ENCODE peak calls at places on chromosomes 16 and 17, in ten cellular contexts. One of them, this sample, is unnamed.

GRCh38 chr17:32174889-32175288 is 32.6 kb downstream of the RHOT1 start:
- DNase-seq in mucosa of gallbladder: no peak
- DNase-seq in HuH-7: no peak
- DNase-seq in GDM1: no peak
- DNase-seq in HEK293T: no peak
- DNase-seq in NCI-H2029: no peak
- DNase-seq in A549: no peak
- DNase-seq in stimulated activated CD4-positive, alpha-beta T cell treated with anti-CD3 and anti-CD28 coated beads, Interleukin-1b, Interleukin-23, amount 100 ng/mL, for 4 hours: no peak
- DNase-seq in T-helper 9 cell: no peak
- DNase-seq in GM03348: no peak
- DNase-seq in this sample: no peak

GRCh38 chr16:67210069-67210937 is 11.4 kb downstream of the ELMO3 start:
- DNase-seq in HuH-7: no peak
- DNase-seq in mucosa of gallbladder: no peak
- DNase-seq in A549: no peak
- DNase-seq in HEK293T: no peak
- DNase-seq in GDM1: no peak
- DNase-seq in T-helper 9 cell: no peak
- DNase-seq in stimulated activated CD4-positive, alpha-beta T cell treated with anti-CD3 and anti-CD28 coated beads, Interleukin-1b, Interleukin-23, amount 100 ng/mL, for 4 hours: no peak
- DNase-seq in NCI-H2029: no peak
- DNase-seq in GM03348: no peak
- DNase-seq in this sample: no peak

GRCh38 chr17:57110152-57110542 is 25.1 kb downstream of the AKAP1 start:
- DNase-seq in HuH-7: no peak
- DNase-seq in A549: no peak
- DNase-seq in HEK293T: no peak
- DNase-seq in mucosa of gallbladder: peak; percentile 54
- DNase-seq in stimulated activated CD4-positive, alpha-beta T cell treated with anti-CD3 and anti-CD28 coated beads, Interleukin-1b, Interleukin-23, amount 100 ng/mL, for 4 hours: no peak
- DNase-seq in GM03348: no peak
- DNase-seq in GDM1: no peak
- DNase-seq in NCI-H2029: no peak
- DNase-seq in T-helper 9 cell: no peak
- DNase-seq in this sample: peak; percentile 58

GRCh38 chr17:75693500-75694481 is 26.7 kb downstream of the SAP30BP start:
- DNase-seq in T-helper 9 cell: no peak
- DNase-seq in HuH-7: no peak
- DNase-seq in HEK293T: no peak
- DNase-seq in GM03348: peak; percentile 91
- DNase-seq in stimulated activated CD4-positive, alpha-beta T cell treated with anti-CD3 and anti-CD28 coated beads, Interleukin-1b, Interleukin-23, amount 100 ng/mL, for 4 hours: no peak
- DNase-seq in NCI-H2029: peak; percentile 55
- DNase-seq in GDM1: no peak
- DNase-seq in A549: peak; percentile 65
- DNase-seq in mucosa of gallbladder: peak; percentile 45
- DNase-seq in this sample: peak; percentile 83

GRCh38 chr16:10738231-10739077 is 5.2 kb upstream of the NUBP1 start:
- DNase-seq in T-helper 9 cell: no peak
- DNase-seq in HEK293T: no peak
- DNase-seq in stimulated activated CD4-positive, alpha-beta T cell treated with anti-CD3 and anti-CD28 coated beads, Interleukin-1b, Interleukin-23, amount 100 ng/mL, for 4 hours: peak; percentile 27
- DNase-seq in A549: peak; percentile 14
- DNase-seq in mucosa of gallbladder: no peak
- DNase-seq in GM03348: peak; percentile 28
- DNase-seq in GDM1: no peak
- DNase-seq in NCI-H2029: no peak
- DNase-seq in HuH-7: no peak
- DNase-seq in this sample: peak; percentile 42

GRCh38 chr16:72125635-72126428 is 32.2 kb downstream of the DHX38 start:
- DNase-seq in HEK293T: no peak
- DNase-seq in mucosa of gallbladder: peak; percentile 26
- DNase-seq in NCI-H2029: no peak
- DNase-seq in HuH-7: no peak
- DNase-seq in GDM1: no peak
- DNase-seq in stimulated activated CD4-positive, alpha-beta T cell treated with anti-CD3 and anti-CD28 coated beads, Interleukin-1b, Interleukin-23, amount 100 ng/mL, for 4 hours: no peak
- DNase-seq in T-helper 9 cell: no peak
- DNase-seq in A549: no peak
- DNase-seq in GM03348: no peak
- DNase-seq in this sample: no peak

GRCh38 chr16:24045641-24046040 is 209.9 kb downstream of the PRKCB start:
- DNase-seq in stimulated activated CD4-positive, alpha-beta T cell treated with anti-CD3 and anti-CD28 coated beads, Interleukin-1b, Interleukin-23, amount 100 ng/mL, for 4 hours: no peak
- DNase-seq in HEK293T: peak; percentile 37
- DNase-seq in mucosa of gallbladder: no peak
- DNase-seq in NCI-H2029: no peak
- DNase-seq in GM03348: no peak
- DNase-seq in T-helper 9 cell: no peak
- DNase-seq in A549: peak; percentile 29
- DNase-seq in HuH-7: peak; percentile 31
- DNase-seq in GDM1: no peak
- DNase-seq in this sample: no peak

GRCh38 chr16:31480851-31481250 is 2.1 kb upstream of the SLC5A2 start:
- DNase-seq in GM03348: no peak
- DNase-seq in stimulated activated CD4-positive, alpha-beta T cell treated with anti-CD3 and anti-CD28 coated beads, Interleukin-1b, Interleukin-23, amount 100 ng/mL, for 4 hours: no peak
- DNase-seq in A549: no peak
- DNase-seq in HuH-7: no peak
- DNase-seq in HEK293T: no peak
- DNase-seq in T-helper 9 cell: no peak
- DNase-seq in NCI-H2029: peak; percentile 33
- DNase-seq in GDM1: no peak
- DNase-seq in mucosa of gallbladder: peak; percentile 61
- DNase-seq in this sample: no peak

GRCh38 chr17:72237223-72237622 is 116.4 kb downstream of the SOX9 start:
- DNase-seq in mucosa of gallbladder: no peak
- DNase-seq in HEK293T: no peak
- DNase-seq in GM03348: no peak
- DNase-seq in stimulated activated CD4-positive, alpha-beta T cell treated with anti-CD3 and anti-CD28 coated beads, Interleukin-1b, Interleukin-23, amount 100 ng/mL, for 4 hours: no peak
- DNase-seq in A549: no peak
- DNase-seq in GDM1: no peak
- DNase-seq in HuH-7: no peak
- DNase-seq in T-helper 9 cell: no peak
- DNase-seq in NCI-H2029: no peak
- DNase-seq in this sample: no peak

GRCh38 chr16:75204410-75204758 is 2.6 kb downstream of the CTRB2 start:
- DNase-seq in HuH-7: no peak
- DNase-seq in NCI-H2029: no peak
- DNase-seq in A549: no peak
- DNase-seq in HEK293T: no peak
- DNase-seq in GDM1: no peak
- DNase-seq in stimulated activated CD4-positive, alpha-beta T cell treated with anti-CD3 and anti-CD28 coated beads, Interleukin-1b, Interleukin-23, amount 100 ng/mL, for 4 hours: no peak
- DNase-seq in mucosa of gallbladder: no peak
- DNase-seq in T-helper 9 cell: no peak
- DNase-seq in GM03348: no peak
- DNase-seq in this sample: no peak

GRCh38 chr16:86899757-86900156 is 321.4 kb downstream of the FOXL1 start:
- DNase-seq in GM03348: peak; percentile 29
- DNase-seq in NCI-H2029: no peak
- DNase-seq in HuH-7: no peak
- DNase-seq in A549: no peak
- DNase-seq in T-helper 9 cell: no peak
- DNase-seq in GDM1: no peak
- DNase-seq in HEK293T: no peak
- DNase-seq in stimulated activated CD4-positive, alpha-beta T cell treated with anti-CD3 and anti-CD28 coated beads, Interleukin-1b, Interleukin-23, amount 100 ng/mL, for 4 hours: no peak
- DNase-seq in mucosa of gallbladder: no peak
- DNase-seq in this sample: no peak

GRCh38 chr16:17561056-17561455 is 90.3 kb upstream of the XYLT1 start:
- DNase-seq in GDM1: no peak
- DNase-seq in NCI-H2029: no peak
- DNase-seq in HEK293T: no peak
- DNase-seq in stimulated activated CD4-positive, alpha-beta T cell treated with anti-CD3 and anti-CD28 coated beads, Interleukin-1b, Interleukin-23, amount 100 ng/mL, for 4 hours: no peak
- DNase-seq in HuH-7: no peak
- DNase-seq in T-helper 9 cell: no peak
- DNase-seq in A549: no peak
- DNase-seq in GM03348: no peak
- DNase-seq in mucosa of gallbladder: no peak
- DNase-seq in this sample: no peak

GRCh38 chr17:41547378-41547841 is 19.3 kb upstream of the KRT19 start:
- DNase-seq in stimulated activated CD4-positive, alpha-beta T cell treated with anti-CD3 and anti-CD28 coated beads, Interleukin-1b, Interleukin-23, amount 100 ng/mL, for 4 hours: no peak
- DNase-seq in HuH-7: no peak
- DNase-seq in A549: peak; percentile 70
- DNase-seq in GM03348: no peak
- DNase-seq in HEK293T: no peak
- DNase-seq in mucosa of gallbladder: no peak
- DNase-seq in GDM1: no peak
- DNase-seq in NCI-H2029: no peak
- DNase-seq in T-helper 9 cell: no peak
- DNase-seq in this sample: no peak

GRCh38 chr16:86091976-86092375 is 193.0 kb downstream of the IRF8 start:
- DNase-seq in T-helper 9 cell: no peak
- DNase-seq in GDM1: no peak
- DNase-seq in HEK293T: no peak
- DNase-seq in stimulated activated CD4-positive, alpha-beta T cell treated with anti-CD3 and anti-CD28 coated beads, Interleukin-1b, Interleukin-23, amount 100 ng/mL, for 4 hours: no peak
- DNase-seq in A549: no peak
- DNase-seq in GM03348: no peak
- DNase-seq in NCI-H2029: no peak
- DNase-seq in mucosa of gallbladder: no peak
- DNase-seq in HuH-7: no peak
- DNase-seq in this sample: no peak

GRCh38 chr17:4974064-4974670 is 6.5 kb upstream of the SPAG7 start:
- DNase-seq in A549: no peak
- DNase-seq in T-helper 9 cell: no peak
- DNase-seq in HEK293T: no peak
- DNase-seq in GM03348: no peak
- DNase-seq in GDM1: no peak
- DNase-seq in mucosa of gallbladder: no peak
- DNase-seq in HuH-7: no peak
- DNase-seq in stimulated activated CD4-positive, alpha-beta T cell treated with anti-CD3 and anti-CD28 coated beads, Interleukin-1b, Interleukin-23, amount 100 ng/mL, for 4 hours: no peak
- DNase-seq in NCI-H2029: no peak
- DNase-seq in this sample: no peak

GRCh38 chr17:58534901-58535421 is 20.5 kb upstream of the MTMR4 start:
- DNase-seq in T-helper 9 cell: no peak
- DNase-seq in GM03348: peak; percentile 48
- DNase-seq in stimulated activated CD4-positive, alpha-beta T cell treated with anti-CD3 and anti-CD28 coated beads, Interleukin-1b, Interleukin-23, amount 100 ng/mL, for 4 hours: no peak
- DNase-seq in mucosa of gallbladder: no peak
- DNase-seq in NCI-H2029: no peak
- DNase-seq in HEK293T: no peak
- DNase-seq in HuH-7: no peak
- DNase-seq in A549: peak; percentile 93
- DNase-seq in GDM1: no peak
- DNase-seq in this sample: no peak

GRCh38 chr17:58120195-58120822 is 27.9 kb upstream of the OR4D1 start:
- DNase-seq in GM03348: peak; percentile 56
- DNase-seq in HEK293T: peak; percentile 51
- DNase-seq in stimulated activated CD4-positive, alpha-beta T cell treated with anti-CD3 and anti-CD28 coated beads, Interleukin-1b, Interleukin-23, amount 100 ng/mL, for 4 hours: no peak
- DNase-seq in T-helper 9 cell: peak; percentile 37
- DNase-seq in NCI-H2029: no peak
- DNase-seq in mucosa of gallbladder: peak; percentile 67
- DNase-seq in HuH-7: peak; percentile 51
- DNase-seq in GDM1: peak; percentile 14
- DNase-seq in A549: no peak
- DNase-seq in this sample: peak; percentile 58

GRCh38 chr17:80480248-80480647 is 3.8 kb upstream of the NPTX1 start:
- DNase-seq in GDM1: no peak
- DNase-seq in A549: no peak
- DNase-seq in mucosa of gallbladder: no peak
- DNase-seq in HEK293T: no peak
- DNase-seq in HuH-7: no peak
- DNase-seq in T-helper 9 cell: no peak
- DNase-seq in stimulated activated CD4-positive, alpha-beta T cell treated with anti-CD3 and anti-CD28 coated beads, Interleukin-1b, Interleukin-23, amount 100 ng/mL, for 4 hours: no peak
- DNase-seq in NCI-H2029: no peak
- DNase-seq in GM03348: no peak
- DNase-seq in this sample: no peak

GRCh38 chr16:90008708-90009145 is 10.5 kb downstream of the DBNDD1 start:
- DNase-seq in A549: no peak
- DNase-seq in HuH-7: no peak
- DNase-seq in T-helper 9 cell: peak; percentile 24
- DNase-seq in mucosa of gallbladder: no peak
- DNase-seq in GDM1: peak; percentile 80
- DNase-seq in GM03348: no peak
- DNase-seq in NCI-H2029: no peak
- DNase-seq in HEK293T: no peak
- DNase-seq in stimulated activated CD4-positive, alpha-beta T cell treated with anti-CD3 and anti-CD28 coated beads, Interleukin-1b, Interleukin-23, amount 100 ng/mL, for 4 hours: peak; percentile 46
- DNase-seq in this sample: no peak

GRCh38 chr17:851986-852385 is 69.8 kb downstream of the MRM3 start:
- DNase-seq in T-helper 9 cell: no peak
- DNase-seq in HEK293T: no peak
- DNase-seq in GM03348: no peak
- DNase-seq in GDM1: no peak
- DNase-seq in NCI-H2029: no peak
- DNase-seq in A549: no peak
- DNase-seq in stimulated activated CD4-positive, alpha-beta T cell treated with anti-CD3 and anti-CD28 coated beads, Interleukin-1b, Interleukin-23, amount 100 ng/mL, for 4 hours: no peak
- DNase-seq in mucosa of gallbladder: no peak
- DNase-seq in HuH-7: no peak
- DNase-seq in this sample: no peak

This sample was measured in ureter.